ENCODE peak calls at places on chromosomes 2 and 18, in four cellular contexts. J is fibroblast of lung, G is GM12865, E is M059J. I is an unnamed sample.

GRCh38 chr2:96957299-96957698 is 29.1 kb downstream of the FAM178B start:
- DNase-seq in J (no peak), G (no peak), E (no peak), I (no peak)

GRCh38 chr2:134461511-134461910 is 207.6 kb downstream of the MGAT5 start:
- DNase-seq in J (no peak), G (no peak), E (peak), I (peak)

GRCh38 chr2:9178905-9179571 is 27.6 kb upstream of the ASAP2 start:
- DNase-seq in J (peak), G (peak), E (peak), I (peak)

GRCh38 chr2:138641277-138641676 is 138.9 kb downstream of the NXPH2 start:
- DNase-seq in J (no peak), G (peak), E (no peak), I (no peak)

GRCh38 chr2:196073521-196073920 is 4.9 kb upstream of the DNAH7 start:
- DNase-seq in J (no peak), G (no peak), E (no peak), I (no peak)

GRCh38 chr18:11268691-11269686 is 119.6 kb upstream of the PIEZO2 start:
- DNase-seq in J (peak), G (no peak), E (peak), I (no peak)

GRCh38 chr2:237448171-237448570 is 34.2 kb upstream of the COL6A3 start:
- DNase-seq in J (no peak), G (no peak), E (no peak), I (no peak)

GRCh38 chr2:27873091-27873490 is 17.1 kb downstream of the RBKS start:
- DNase-seq in J (no peak), G (no peak), E (no peak), I (no peak)

GRCh38 chr2:181352158-181352557 is 105.0 kb upstream of the ITGA4 start:
- DNase-seq in J (no peak), G (no peak), E (no peak), I (no peak)

I was measured in A172.